ENCODE peak calls at places on chromosomes 2 and 18, in four cellular contexts. One of them, this sample, is unnamed.

GRCh38 chr2:178002038-178002437 is 70.5 kb downstream of the PDE11A start:
- DNase-seq in H1: no peak
- DNase-seq in HepG2: no peak
- DNase-seq in GM12878: no peak
- DNase-seq in this sample: no peak

GRCh38 chr2:167462379-167462778 is 574.1 kb downstream of the XIRP2 start:
- DNase-seq in H1: no peak
- DNase-seq in HepG2: no peak
- DNase-seq in GM12878: no peak
- DNase-seq in this sample: no peak

GRCh38 chr2:238122287-238123217 is 15.9 kb upstream of the KLHL30 start:
- DNase-seq in HepG2: no peak
- DNase-seq in GM12878: no peak
- DNase-seq in H1: no peak
- DNase-seq in this sample: no peak

GRCh38 chr2:55161295-55162210 is 70.5 kb downstream of the CLHC1 start:
- DNase-seq in H1: no peak
- DNase-seq in GM12878: no peak
- DNase-seq in HepG2: no peak
- DNase-seq in this sample: no peak

GRCh38 chr2:179646173-179646762 is 215.1 kb downstream of the ZNF385B start:
- DNase-seq in HepG2: no peak
- DNase-seq in GM12878: no peak
- DNase-seq in H1: no peak
- DNase-seq in this sample: no peak

GRCh38 chr2:54720563-54720962 is 2.9 kb upstream of the EML6 start:
- DNase-seq in H1: no peak
- DNase-seq in HepG2: no peak
- DNase-seq in GM12878: no peak
- DNase-seq in this sample: no peak

GRCh38 chr18:59140287-59140885 is 702 bp downstream of the SEC11C start:
- DNase-seq in HepG2: peak; percentile 32
- DNase-seq in GM12878: no peak
- DNase-seq in H1: no peak
- DNase-seq in this sample: peak; percentile 21

GRCh38 chr2:101948625-101949150 is 43.1 kb upstream of the IL1R2 start:
- DNase-seq in H1: no peak
- DNase-seq in HepG2: no peak
- DNase-seq in GM12878: no peak
- DNase-seq in this sample: no peak

GRCh38 chr2:238167761-238168160 is 9.0 kb downstream of the ERFE start:
- DNase-seq in H1: no peak
- DNase-seq in GM12878: no peak
- DNase-seq in HepG2: no peak
- DNase-seq in this sample: no peak

GRCh38 chr2:9793918-9794717 is 49.2 kb upstream of the TAF1B start:
- DNase-seq in H1: no peak
- DNase-seq in GM12878: no peak
- DNase-seq in HepG2: no peak
- DNase-seq in this sample: no peak

GRCh38 chr2:134873152-134873551 is 34.7 kb downstream of the ACMSD start:
- DNase-seq in HepG2: no peak
- DNase-seq in GM12878: no peak
- DNase-seq in H1: no peak
- DNase-seq in this sample: no peak

GRCh38 chr2:159904565-159905281 is 106.7 kb upstream of the CD302 start:
- DNase-seq in H1: peak; percentile 90
- DNase-seq in GM12878: no peak
- DNase-seq in HepG2: no peak
- DNase-seq in this sample: no peak

GRCh38 chr18:21918693-21919092 is 178.1 kb downstream of the MIB1 start:
- DNase-seq in HepG2: no peak
- DNase-seq in GM12878: no peak
- DNase-seq in H1: no peak
- DNase-seq in this sample: no peak

GRCh38 chr18:13940326-13940725 is 25.0 kb upstream of the MC2R start:
- DNase-seq in H1: no peak
- DNase-seq in GM12878: no peak
- DNase-seq in HepG2: no peak
- DNase-seq in this sample: no peak

GRCh38 chr2:201279079-201279478 is 18.7 kb downstream of the CASP8 start:
- DNase-seq in HepG2: no peak
- DNase-seq in GM12878: no peak
- DNase-seq in H1: no peak
- DNase-seq in this sample: no peak

GRCh38 chr18:44229693-44230108 is 451.0 kb upstream of the SETBP1 start:
- DNase-seq in H1: no peak
- DNase-seq in GM12878: no peak
- DNase-seq in HepG2: no peak
- DNase-seq in this sample: no peak

GRCh38 chr2:233153146-233153798 is 93.1 kb downstream of the INPP5D start:
- DNase-seq in HepG2: no peak
- DNase-seq in H1: no peak
- DNase-seq in GM12878: no peak
- DNase-seq in this sample: no peak

GRCh38 chr2:223055140-223055539 is 3.1 kb downstream of the KCNE4 start:
- DNase-seq in GM12878: no peak
- DNase-seq in H1: no peak
- DNase-seq in HepG2: no peak
- DNase-seq in this sample: no peak

GRCh38 chr2:233185963-233186362 is 65.5 kb upstream of the ATG16L1 start:
- DNase-seq in GM12878: peak; percentile 50
- DNase-seq in HepG2: no peak
- DNase-seq in H1: no peak
- DNase-seq in this sample: no peak

GRCh38 chr2:98768765-98769476 is 38.0 kb upstream of the MGAT4A start:
- DNase-seq in H1: no peak
- DNase-seq in HepG2: peak; percentile 88
- DNase-seq in GM12878: no peak
- DNase-seq in this sample: no peak

GRCh38 chr2:27016801-27017325 is 15.9 kb upstream of the TMEM214 start:
- DNase-seq in GM12878: no peak
- DNase-seq in HepG2: peak; percentile 76
- DNase-seq in H1: peak; percentile 85
- DNase-seq in this sample: peak; percentile 64

GRCh38 chr18:2895391-2895790 is 48.6 kb downstream of the EMILIN2 start:
- DNase-seq in H1: no peak
- DNase-seq in GM12878: no peak
- DNase-seq in HepG2: no peak
- DNase-seq in this sample: no peak

GRCh38 chr2:107988108-107988507 is 1.8 kb downstream of the SLC5A7 start:
- DNase-seq in H1: no peak
- DNase-seq in GM12878: no peak
- DNase-seq in HepG2: no peak
- DNase-seq in this sample: no peak

GRCh38 chr2:175251425-175252041 is 70.0 kb upstream of the ATP5MC3 start:
- DNase-seq in H1: no peak
- DNase-seq in GM12878: no peak
- DNase-seq in HepG2: peak; percentile 36
- DNase-seq in this sample: peak; percentile 25

GRCh38 chr2:227188292-227188691 is 23.9 kb downstream of the COL4A3 start:
- DNase-seq in HepG2: no peak
- DNase-seq in GM12878: no peak
- DNase-seq in H1: no peak
- DNase-seq in this sample: no peak

GRCh38 chr2:229920011-229920781 is 1.6 kb downstream of the TRIP12 start:
- DNase-seq in GM12878: no peak
- DNase-seq in H1: no peak
- DNase-seq in HepG2: peak; percentile 27
- DNase-seq in this sample: peak; percentile 27

GRCh38 chr2:61993422-61994024 is 88.0 kb downstream of the COMMD1 start:
- DNase-seq in H1: no peak
- DNase-seq in HepG2: peak; percentile 52
- DNase-seq in GM12878: peak; percentile 55
- DNase-seq in this sample: peak; percentile 35

GRCh38 chr2:143255899-143256298 is 126.7 kb downstream of the ARHGAP15 start:
- DNase-seq in GM12878: no peak
- DNase-seq in H1: no peak
- DNase-seq in HepG2: no peak
- DNase-seq in this sample: no peak

GRCh38 chr2:153101187-153101586 is 377.4 kb downstream of the RPRM start:
- DNase-seq in HepG2: peak; percentile 23
- DNase-seq in GM12878: no peak
- DNase-seq in H1: no peak
- DNase-seq in this sample: no peak

GRCh38 chr2:2795438-2796091 is 464.5 kb upstream of the MYT1L start:
- DNase-seq in H1: no peak
- DNase-seq in HepG2: no peak
- DNase-seq in GM12878: no peak
- DNase-seq in this sample: no peak

GRCh38 chr2:120066708-120067547 is 54.1 kb downstream of the EPB41L5 start:
- DNase-seq in H1: no peak
- DNase-seq in HepG2: peak; percentile 98
- DNase-seq in GM12878: no peak
- DNase-seq in this sample: no peak

GRCh38 chr18:12639990-12640880 is 17.7 kb downstream of the SPIRE1 start:
- DNase-seq in GM12878: no peak
- DNase-seq in HepG2: peak; percentile 68
- DNase-seq in H1: no peak
- DNase-seq in this sample: no peak

GRCh38 chr2:148643421-148643820 is 1.1 kb upstream of the EPC2 start:
- DNase-seq in HepG2: no peak
- DNase-seq in GM12878: peak; percentile 64
- DNase-seq in H1: no peak
- DNase-seq in this sample: no peak

GRCh38 chr18:812123-812672 is at the start of gene YES1:
- DNase-seq in HepG2: peak; percentile 78
- DNase-seq in GM12878: no peak
- DNase-seq in H1: peak; percentile 90
- DNase-seq in this sample: peak; percentile 68

GRCh38 chr18:813405-814071 is 1.5 kb upstream of the YES1 start:
- DNase-seq in GM12878: no peak
- DNase-seq in HepG2: no peak
- DNase-seq in H1: no peak
- DNase-seq in this sample: no peak

GRCh38 chr18:812673-813404 is 797 bp upstream of the YES1 start:
- DNase-seq in HepG2: peak; percentile 37
- DNase-seq in GM12878: peak; percentile 39
- DNase-seq in H1: peak; percentile 71
- DNase-seq in this sample: peak; percentile 30

GRCh38 chr18:809985-810642 is 1.9 kb downstream of the YES1 start:
- DNase-seq in GM12878: peak; percentile 60
- DNase-seq in HepG2: no peak
- DNase-seq in H1: no peak
- DNase-seq in this sample: no peak

GRCh38 chr18:811192-812122 is 585 bp downstream of the YES1 start:
- DNase-seq in HepG2: no peak
- DNase-seq in H1: peak; percentile 81
- DNase-seq in GM12878: no peak
- DNase-seq in this sample: peak; percentile 20
- TF ChIP-seq SP1 in HepG2: no peak
- TF ChIP-seq SP1 in H1: no peak
- TF ChIP-seq SP1 in GM12878: no peak
- TF ChIP-seq SP1 in this sample: no peak

GRCh38 chr2:126732682-126733245 is 76.8 kb downstream of the GYPC start:
- DNase-seq in HepG2: no peak
- DNase-seq in GM12878: no peak
- DNase-seq in H1: no peak
- DNase-seq in this sample: no peak
- TF ChIP-seq SUZ12 in HepG2: no peak
- TF ChIP-seq SUZ12 in GM12878: no peak
- TF ChIP-seq SUZ12 in H1: no peak
- TF ChIP-seq SUZ12 in this sample: no peak

DNA sequence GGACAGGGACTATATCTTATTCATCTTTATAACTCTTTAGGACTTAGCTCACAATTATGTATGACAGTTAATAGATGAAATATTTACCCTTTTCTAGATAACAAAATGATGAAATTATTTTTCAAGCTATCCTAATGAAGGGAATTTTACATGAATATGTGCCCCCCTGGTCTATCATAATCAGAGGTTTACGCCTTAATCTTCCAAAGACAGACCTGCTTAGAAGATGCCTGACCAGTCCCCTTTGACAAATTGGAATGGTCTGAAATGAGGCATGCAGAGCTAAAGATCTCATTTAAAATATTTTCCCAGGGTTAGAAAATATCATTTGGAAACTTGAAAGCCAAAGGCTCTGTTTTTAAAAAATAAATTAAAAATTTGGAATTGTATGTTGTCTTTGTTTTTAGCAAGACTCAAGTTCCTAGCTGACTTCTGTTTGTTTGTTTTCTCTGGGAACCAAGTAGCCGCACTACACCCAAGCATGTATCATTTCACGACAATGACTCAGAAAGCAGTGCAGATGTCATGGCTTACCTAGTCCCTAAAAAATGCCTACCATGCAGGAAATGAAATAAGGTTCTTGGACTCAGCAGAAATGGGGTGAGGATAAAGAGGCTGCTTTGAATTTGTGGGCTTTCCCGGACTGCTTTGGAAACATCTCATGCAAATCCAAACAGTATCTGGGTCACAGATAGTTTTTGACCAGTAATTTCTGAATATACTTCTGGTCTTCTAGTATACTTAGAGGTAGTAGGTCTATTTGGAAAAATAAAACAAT is 162.1 kb downstream of the ZEB2 start:
- DNase-seq in GM12878: peak; percentile 85
- DNase-seq in H1: no peak
- DNase-seq in HepG2: peak; percentile 20
- DNase-seq in this sample: no peak
- TF ChIP-seq SP1 in GM12878: peak; percentile 10
- TF ChIP-seq SP1 in H1: no peak
- TF ChIP-seq SP1 in HepG2: no peak
- TF ChIP-seq SP1 in this sample: no peak

DNA sequence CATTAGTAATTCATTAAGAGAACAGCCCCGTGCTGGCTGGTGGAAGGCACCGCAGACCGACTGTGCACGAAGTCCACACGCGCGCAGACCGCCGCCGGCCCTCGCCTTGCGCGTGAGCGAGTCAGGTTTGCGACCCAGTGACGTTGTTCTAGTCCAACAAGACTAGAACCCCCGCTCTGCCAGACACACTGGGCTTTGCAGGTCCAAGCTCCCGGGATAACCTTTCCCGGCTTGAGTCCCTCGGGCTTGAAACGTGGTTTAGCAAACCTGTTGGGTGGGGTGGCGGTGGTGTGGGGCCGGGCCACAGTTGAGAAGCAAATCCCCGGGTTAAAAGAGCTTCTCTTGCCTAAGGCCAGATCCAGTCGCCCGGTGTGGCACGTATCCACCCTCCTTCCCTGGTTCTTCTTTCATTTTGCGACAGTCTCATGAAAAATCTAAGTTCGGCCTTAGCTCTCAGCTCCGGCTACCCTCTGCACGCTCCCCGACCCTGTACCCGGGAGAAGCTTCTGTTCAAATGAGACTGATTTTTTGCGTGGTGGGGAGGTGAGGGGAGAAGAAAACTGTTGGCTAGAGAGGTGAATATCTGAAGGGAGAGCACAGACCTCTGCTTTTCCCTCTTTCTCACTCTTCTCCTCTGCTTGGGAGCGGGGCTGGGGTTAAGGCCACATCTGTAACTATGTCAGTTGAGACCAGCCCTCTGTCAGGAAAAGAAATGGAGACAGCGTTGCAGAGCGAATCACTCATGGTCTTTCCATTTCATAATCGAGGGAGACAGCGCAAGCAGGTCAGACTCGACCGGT is 11.1 kb upstream of the SKOR2 start:
- DNase-seq in H1: peak; percentile 56
- DNase-seq in GM12878: no peak
- DNase-seq in HepG2: no peak
- DNase-seq in this sample: no peak
- TF ChIP-seq SUZ12 in H1: peak; percentile 97
- TF ChIP-seq SUZ12 in GM12878: no peak
- TF ChIP-seq SUZ12 in HepG2: no peak
- TF ChIP-seq SUZ12 in this sample: no peak